ENCODE peak calls at places on chromosomes 13 and 19, in nine cellular contexts. S is A549, N is AG09319, U is cardiac muscle cell, P is HCT116, F is omental fat pad, Y is PC-3, L is tibial nerve, A is GM12865. H is an unnamed sample.

GRCh38 chr19:57576661-57577060 is 2.0 kb downstream of the ZNF416 start:
- DNase-seq in Y (no peak), P (no peak), L (no peak), S (no peak), F (no peak), N (no peak), A (no peak), U (no peak), H (no peak)

GRCh38 chr19:11580665-11581418 is 3.4 kb upstream of the ACP5 start:
- DNase-seq in Y (peak; percentile 9), P (no peak), U (no peak), F (no peak), L (no peak), S (no peak), N (no peak), A (peak; percentile 42), H (no peak)

GRCh38 chr13:78609464-78610205 is 6.3 kb upstream of the POU4F1 start:
- DNase-seq in U (peak; percentile 51), A (no peak), Y (no peak), F (no peak), L (no peak), N (no peak), S (peak; percentile 27), P (no peak), H (no peak)

GRCh38 chr13:29449726-29450125 is 145.8 kb downstream of the SLC7A1 start:
- DNase-seq in N (no peak), Y (no peak), F (no peak), A (no peak), P (no peak), L (no peak), S (no peak), U (no peak), H (no peak)

GRCh38 chr19:49894879-49895565 is 1.7 kb downstream of the IL4I1 start:
- DNase-seq in P (no peak), F (no peak), S (no peak), U (no peak), Y (no peak), N (no peak), A (peak; percentile 92), L (no peak), H (no peak)

GRCh38 chr19:17357724-17358123 is 19.4 kb downstream of the PLVAP start:
- DNase-seq in U (no peak), F (no peak), Y (no peak), S (no peak), L (no peak), N (no peak), A (no peak), P (no peak), H (no peak)

GRCh38 chr19:19064811-19065745 is 1.3 kb downstream of the SLC25A42 start:
- DNase-seq in F (no peak), Y (peak; percentile 19), A (peak; percentile 51), N (no peak), P (no peak), S (no peak), L (no peak), U (peak; percentile 28), H (no peak)

GRCh38 chr13:106602178-106602577 is 34.2 kb upstream of the ARGLU1 start:
- DNase-seq in F (no peak), S (no peak), N (no peak), P (no peak), A (no peak), Y (no peak), U (no peak), L (no peak), H (no peak)

GRCh38 chr19:19274146-19274545 is 1.0 kb upstream of the TM6SF2 start:
- DNase-seq in N (no peak), F (no peak), L (no peak), P (no peak), U (no peak), S (no peak), Y (no peak), A (no peak), H (no peak)

GRCh38 chr19:3359850-3360493 is 6.4 kb upstream of the NFIC start:
- DNase-seq in S (no peak), Y (no peak), L (no peak), A (peak; percentile 50), P (no peak), N (no peak), F (no peak), U (peak; percentile 77), H (no peak)

GRCh38 chr19:48745208-48745995 is 1.3 kb downstream of the IZUMO1 start:
- DNase-seq in L (peak; percentile 66), N (no peak), S (peak; percentile 86), U (peak; percentile 68), A (peak; percentile 60), F (no peak), P (no peak), Y (peak; percentile 63), H (no peak)

GRCh38 chr13:60448907-60449510 is 52.0 kb downstream of the TDRD3 start:
- DNase-seq in N (peak; percentile 3), Y (peak; percentile 52), U (peak; percentile 50), L (peak; percentile 70), P (peak; percentile 28), F (no peak), A (peak; percentile 53), S (peak; percentile 23), H (peak; percentile 12)

GRCh38 chr13:80547341-80547740 is 206.4 kb upstream of the SPRY2 start:
- DNase-seq in A (no peak), U (no peak), P (no peak), N (no peak), Y (no peak), L (no peak), F (no peak), S (no peak), H (no peak)
- TF ChIP-seq CTCF in A (no peak), U (no peak), P (no peak), N (no peak), Y (no peak), L (no peak), F (no peak), S (no peak), H (no peak)

DNA sequence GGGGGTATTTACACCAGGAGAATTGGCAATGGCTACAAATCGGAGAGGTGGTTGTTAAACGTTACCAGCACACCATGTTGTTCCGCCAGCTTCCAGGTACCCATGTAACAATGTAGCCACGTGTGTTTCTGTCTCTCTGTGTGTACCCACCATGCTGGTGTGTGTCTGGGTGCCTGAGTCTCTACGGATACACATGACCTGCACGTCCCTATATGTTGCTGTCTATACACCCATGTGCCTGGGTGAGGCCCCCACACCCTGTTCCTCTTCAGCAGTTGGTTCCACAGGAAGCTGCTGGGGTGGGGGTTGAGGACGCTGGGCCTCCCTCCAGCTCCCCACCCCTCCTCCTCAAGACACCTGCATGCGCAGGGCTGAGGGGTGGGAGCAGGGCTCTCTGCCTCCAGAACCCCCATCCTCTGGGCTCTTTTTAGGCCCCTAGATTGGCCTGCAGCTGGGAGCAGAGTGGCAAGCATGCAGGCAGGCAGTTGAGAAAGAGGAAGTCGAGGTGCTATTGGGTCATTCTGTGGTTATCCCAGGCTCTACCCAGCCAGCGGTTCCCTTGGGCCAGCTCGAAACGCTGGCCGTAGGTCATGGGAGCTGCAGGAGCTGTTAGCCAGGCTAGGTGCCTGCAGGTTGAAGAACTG is at the start of gene ARHGEF18:
- DNase-seq in N (no peak), S (no peak), P (no peak), Y (no peak), F (no peak), U (no peak), A (peak; percentile 89), L (no peak), H (no peak)
- TF ChIP-seq CTCF in N (no peak), S (no peak), P (no peak), Y (no peak), F (no peak), U (no peak), A (no peak), L (no peak), H (no peak)

GRCh38 chr13:112345826-112346172 is 30.4 kb upstream of the SPACA7 start:
- DNase-seq in L (no peak), Y (no peak), A (no peak), P (no peak), F (no peak), S (no peak), U (no peak), N (no peak), H (no peak)
- TF ChIP-seq CTCF in L (no peak), Y (no peak), A (no peak), P (no peak), F (no peak), S (no peak), U (no peak), N (no peak), H (no peak)

GRCh38 chr19:42477117-42477516 is 34.4 kb upstream of the CXCL17 start:
- DNase-seq in S (no peak), N (no peak), L (no peak), A (no peak), Y (no peak), F (no peak), P (no peak), U (no peak), H (no peak)

GRCh38 chr19:42479736-42480135 is 37.0 kb upstream of the CXCL17 start:
- DNase-seq in L (no peak), F (no peak), Y (no peak), A (no peak), P (no peak), S (no peak), U (no peak), N (no peak), H (no peak)

GRCh38 chr19:42480335-42481095 is 37.8 kb upstream of the CXCL17 start:
- DNase-seq in U (no peak), L (no peak), Y (peak; percentile 61), N (no peak), S (no peak), A (peak; percentile 19), P (no peak), F (no peak), H (no peak)

GRCh38 chr19:42477933-42478332 is 35.2 kb upstream of the CXCL17 start:
- DNase-seq in A (no peak), U (no peak), Y (no peak), F (no peak), N (no peak), L (no peak), S (no peak), P (no peak), H (no peak)

GRCh38 chr19:42478765-42479307 is 36.1 kb upstream of the CXCL17 start:
- DNase-seq in U (no peak), A (no peak), Y (no peak), N (no peak), L (no peak), S (no peak), F (no peak), P (no peak), H (no peak)
- TF ChIP-seq CTCF in U (no peak), A (no peak), Y (no peak), N (no peak), L (no peak), S (no peak), F (no peak), P (no peak), H (no peak)